ENCODE peak calls at places on chromosomes 5 and 9, in five cellular contexts. One of them, this sample, is unnamed.

GRCh38 chr9:99793528-99793927 is 28.2 kb upstream of the NR4A3 start:
- DNase-seq in HCT116: no peak
- DNase-seq in GM12878: no peak
- DNase-seq in HepG2: no peak
- DNase-seq in K562: no peak
- DNase-seq in this sample: no peak

GRCh38 chr9:116147821-116148220 is 5.8 kb upstream of the PAPPA start:
- DNase-seq in HCT116: no peak
- DNase-seq in GM12878: no peak
- DNase-seq in HepG2: no peak
- DNase-seq in K562: no peak
- DNase-seq in this sample: no peak

GRCh38 chr5:142613231-142613630 is 72.7 kb downstream of the FGF1 start:
- DNase-seq in HCT116: no peak
- DNase-seq in GM12878: no peak
- DNase-seq in HepG2: no peak
- DNase-seq in K562: no peak
- DNase-seq in this sample: no peak

GRCh38 chr9:83649080-83649479 is 26.1 kb downstream of the IDNK start:
- DNase-seq in HCT116: peak
- DNase-seq in GM12878: no peak
- DNase-seq in HepG2: peak
- DNase-seq in K562: peak
- DNase-seq in this sample: peak

GRCh38 chr5:5585751-5586341 is 163.4 kb downstream of the ICE1 start:
- DNase-seq in HCT116: no peak
- DNase-seq in GM12878: no peak
- DNase-seq in HepG2: no peak
- DNase-seq in K562: no peak
- DNase-seq in this sample: no peak

GRCh38 chr9:137551656-137552534 is at the start of gene MRPL41:
- DNase-seq in HCT116: peak
- DNase-seq in GM12878: peak
- DNase-seq in HepG2: peak
- DNase-seq in K562: peak
- DNase-seq in this sample: peak

GRCh38 chr9:292915-293314 is 78.2 kb downstream of the DOCK8 start:
- DNase-seq in HCT116: no peak
- DNase-seq in GM12878: no peak
- DNase-seq in HepG2: no peak
- DNase-seq in K562: no peak
- DNase-seq in this sample: no peak

GRCh38 chr5:124905256-124905655 is 158.8 kb upstream of the ZNF608 start:
- DNase-seq in HCT116: no peak
- DNase-seq in GM12878: no peak
- DNase-seq in HepG2: no peak
- DNase-seq in K562: no peak
- DNase-seq in this sample: no peak

GRCh38 chr9:35716236-35716635 is 15.8 kb downstream of the TLN1 start:
- DNase-seq in HCT116: no peak
- DNase-seq in GM12878: no peak
- DNase-seq in HepG2: no peak
- DNase-seq in K562: no peak
- DNase-seq in this sample: no peak

GRCh38 chr5:154311362-154311761 is 120.8 kb downstream of the GALNT10 start:
- DNase-seq in HCT116: no peak
- DNase-seq in GM12878: peak
- DNase-seq in HepG2: no peak
- DNase-seq in K562: no peak
- DNase-seq in this sample: no peak

GRCh38 chr5:141840295-141840812 is 37.9 kb downstream of the PCDH1 start:
- DNase-seq in HCT116: no peak
- DNase-seq in GM12878: no peak
- DNase-seq in HepG2: no peak
- DNase-seq in K562: no peak
- DNase-seq in this sample: no peak

GRCh38 chr9:100066539-100066938 is 32.3 kb downstream of the ERP44 start:
- DNase-seq in HCT116: no peak
- DNase-seq in GM12878: peak
- DNase-seq in HepG2: no peak
- DNase-seq in K562: no peak
- DNase-seq in this sample: no peak

GRCh38 chr5:143045062-143045461 is 274.9 kb downstream of the ARHGAP26 start:
- DNase-seq in HCT116: no peak
- DNase-seq in GM12878: no peak
- DNase-seq in HepG2: no peak
- DNase-seq in K562: no peak
- DNase-seq in this sample: no peak

GRCh38 chr5:169667896-169668674 is 31.0 kb downstream of the DOCK2 start:
- DNase-seq in HCT116: no peak
- DNase-seq in GM12878: no peak
- DNase-seq in HepG2: peak
- DNase-seq in K562: no peak
- DNase-seq in this sample: peak

GRCh38 chr9:893843-894420 is 52.4 kb downstream of the DMRT1 start:
- DNase-seq in HCT116: peak
- DNase-seq in GM12878: peak
- DNase-seq in HepG2: peak
- DNase-seq in K562: peak
- DNase-seq in this sample: peak

GRCh38 chr5:73263001-73263710 is 90.2 kb downstream of the TMEM174 start:
- DNase-seq in HCT116: no peak
- DNase-seq in GM12878: no peak
- DNase-seq in HepG2: no peak
- DNase-seq in K562: no peak
- DNase-seq in this sample: no peak

GRCh38 chr9:119868694-119869093 is 499.5 kb upstream of the BRINP1 start:
- DNase-seq in HCT116: no peak
- DNase-seq in GM12878: no peak
- DNase-seq in HepG2: no peak
- DNase-seq in K562: no peak
- DNase-seq in this sample: peak

GRCh38 chr5:171592076-171592475 is 172.6 kb downstream of the FGF18 start:
- DNase-seq in HCT116: no peak
- DNase-seq in GM12878: no peak
- DNase-seq in HepG2: no peak
- DNase-seq in K562: no peak
- DNase-seq in this sample: no peak

GRCh38 chr9:97848237-97848581 is 4.8 kb upstream of the FOXE1 start:
- DNase-seq in HCT116: no peak
- DNase-seq in GM12878: no peak
- DNase-seq in HepG2: no peak
- DNase-seq in K562: no peak
- DNase-seq in this sample: peak

GRCh38 chr9:97441729-97442128 is 29.8 kb downstream of the TDRD7 start:
- DNase-seq in HCT116: no peak
- DNase-seq in GM12878: no peak
- DNase-seq in HepG2: no peak
- DNase-seq in K562: no peak
- DNase-seq in this sample: no peak

GRCh38 chr9:107848598-107848997 is 359.0 kb upstream of the KLF4 start:
- DNase-seq in HCT116: no peak
- DNase-seq in GM12878: no peak
- DNase-seq in HepG2: no peak
- DNase-seq in K562: no peak
- DNase-seq in this sample: no peak

DNA sequence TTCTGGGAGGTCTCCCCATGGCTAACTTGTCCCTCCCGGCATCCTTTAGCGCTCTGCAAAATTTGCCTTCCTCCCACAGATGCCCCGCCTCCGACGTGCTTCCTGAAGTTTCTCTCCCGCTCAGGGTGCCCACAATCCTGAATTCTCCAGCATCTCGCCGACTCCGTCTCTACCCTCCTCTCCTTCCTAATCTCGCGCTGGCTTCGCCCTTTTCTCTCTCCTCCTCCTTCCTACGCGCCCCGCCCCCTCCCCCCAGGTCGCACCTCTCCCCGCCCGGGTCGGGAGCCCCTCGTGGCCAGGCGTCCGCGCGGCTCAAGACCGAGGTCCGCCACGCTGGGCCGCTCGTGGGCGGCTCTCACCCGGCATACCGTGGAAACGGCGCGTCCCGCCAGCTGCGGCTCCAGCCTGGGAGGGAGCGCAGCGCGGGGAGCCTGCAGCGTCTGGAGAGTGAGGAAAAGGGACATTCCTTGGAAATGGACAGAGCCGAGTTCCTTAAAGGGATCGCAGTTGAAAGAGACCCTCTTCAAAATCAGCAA is 4.8 kb upstream of the IRX2 start:
- DNase-seq in HCT116: no peak
- DNase-seq in GM12878: no peak
- DNase-seq in HepG2: no peak
- DNase-seq in K562: no peak
- DNase-seq in this sample: no peak
- TF ChIP-seq ZBTB33 in HCT116: no peak
- TF ChIP-seq ZBTB33 in GM12878: no peak
- TF ChIP-seq ZBTB33 in HepG2: no peak
- TF ChIP-seq ZBTB33 in K562: no peak
- TF ChIP-seq ZBTB33 in this sample: no peak

GRCh38 chr5:54275361-54275760 is 35.0 kb downstream of the ARL15 start:
- DNase-seq in HCT116: no peak
- DNase-seq in GM12878: no peak
- DNase-seq in HepG2: no peak
- DNase-seq in K562: no peak
- DNase-seq in this sample: no peak
- TF ChIP-seq ZBTB33 in HCT116: no peak
- TF ChIP-seq ZBTB33 in GM12878: no peak
- TF ChIP-seq ZBTB33 in HepG2: no peak
- TF ChIP-seq ZBTB33 in K562: no peak
- TF ChIP-seq ZBTB33 in this sample: no peak

GRCh38 chr5:106127341-106127781 is 1543.4 kb downstream of the EFNA5 start:
- DNase-seq in HCT116: no peak
- DNase-seq in GM12878: peak
- DNase-seq in HepG2: no peak
- DNase-seq in K562: no peak
- DNase-seq in this sample: no peak

GRCh38 chr5:106127985-106128384 is 1542.8 kb downstream of the EFNA5 start:
- DNase-seq in HCT116: no peak
- DNase-seq in GM12878: peak
- DNase-seq in HepG2: no peak
- DNase-seq in K562: no peak
- DNase-seq in this sample: no peak

GRCh38 chr5:106116682-106117081 is 1554.1 kb downstream of the EFNA5 start:
- DNase-seq in HCT116: no peak
- DNase-seq in GM12878: no peak
- DNase-seq in HepG2: no peak
- DNase-seq in K562: no peak
- DNase-seq in this sample: no peak

DNA sequence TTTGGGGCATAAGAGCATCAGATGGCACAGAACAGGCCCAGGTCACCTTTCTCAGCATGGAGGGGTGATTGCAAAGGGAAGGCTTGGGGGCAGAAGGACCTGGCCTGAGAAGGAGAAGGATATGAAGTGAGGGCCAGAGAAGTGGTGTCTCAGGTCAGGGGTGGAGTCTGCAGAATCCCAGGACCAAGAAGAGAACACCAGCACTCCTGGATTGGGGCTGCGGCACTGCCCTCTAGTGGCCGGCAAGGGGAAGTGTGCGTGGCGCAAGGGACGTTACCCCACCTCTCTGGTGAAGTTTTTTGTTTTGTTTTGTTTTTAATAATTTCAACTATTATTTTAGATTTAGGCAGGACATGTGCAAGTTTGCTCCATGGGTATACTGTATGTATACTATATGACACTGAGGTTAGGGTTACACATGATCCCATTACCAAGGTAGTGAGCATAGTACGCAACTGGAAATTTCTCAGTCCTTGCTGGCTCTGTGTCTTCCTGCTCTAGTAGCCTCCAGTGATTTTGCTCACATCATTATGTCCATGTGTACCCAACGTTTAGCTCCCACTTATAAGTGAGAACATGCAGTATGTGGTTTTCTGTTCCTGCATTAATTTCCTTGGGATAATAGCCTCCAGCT is 1548.6 kb downstream of the EFNA5 start:
- DNase-seq in HCT116: peak
- DNase-seq in GM12878: no peak
- DNase-seq in HepG2: no peak
- DNase-seq in K562: peak
- DNase-seq in this sample: peak
- TF ChIP-seq ZBTB33 in HCT116: no peak
- TF ChIP-seq ZBTB33 in GM12878: no peak
- TF ChIP-seq ZBTB33 in HepG2: no peak
- TF ChIP-seq ZBTB33 in K562: no peak
- TF ChIP-seq ZBTB33 in this sample: no peak

GRCh38 chr5:179803651-179804598 is 2.7 kb downstream of the MGAT4B start:
- DNase-seq in HCT116: no peak
- DNase-seq in GM12878: no peak
- DNase-seq in HepG2: peak
- DNase-seq in K562: peak
- DNase-seq in this sample: no peak
- TF ChIP-seq ZBTB33 in HCT116: no peak
- TF ChIP-seq ZBTB33 in GM12878: no peak
- TF ChIP-seq ZBTB33 in HepG2: peak
- TF ChIP-seq ZBTB33 in K562: no peak
- TF ChIP-seq ZBTB33 in this sample: no peak

GRCh38 chr9:37909326-37909725 is 5.4 kb upstream of the SLC25A51 start:
- DNase-seq in HCT116: no peak
- DNase-seq in GM12878: no peak
- DNase-seq in HepG2: no peak
- DNase-seq in K562: no peak
- DNase-seq in this sample: no peak

GRCh38 chr9:37913480-37914153 is 9.7 kb upstream of the SLC25A51 start:
- DNase-seq in HCT116: peak
- DNase-seq in GM12878: peak
- DNase-seq in HepG2: peak
- DNase-seq in K562: peak
- DNase-seq in this sample: peak

GRCh38 chr9:37908698-37909186 is 4.8 kb upstream of the SLC25A51 start:
- DNase-seq in HCT116: no peak
- DNase-seq in GM12878: no peak
- DNase-seq in HepG2: peak
- DNase-seq in K562: no peak
- DNase-seq in this sample: no peak

GRCh38 chr9:37910271-37910670 is 6.3 kb upstream of the SLC25A51 start:
- DNase-seq in HCT116: no peak
- DNase-seq in GM12878: no peak
- DNase-seq in HepG2: no peak
- DNase-seq in K562: no peak
- DNase-seq in this sample: no peak

DNA sequence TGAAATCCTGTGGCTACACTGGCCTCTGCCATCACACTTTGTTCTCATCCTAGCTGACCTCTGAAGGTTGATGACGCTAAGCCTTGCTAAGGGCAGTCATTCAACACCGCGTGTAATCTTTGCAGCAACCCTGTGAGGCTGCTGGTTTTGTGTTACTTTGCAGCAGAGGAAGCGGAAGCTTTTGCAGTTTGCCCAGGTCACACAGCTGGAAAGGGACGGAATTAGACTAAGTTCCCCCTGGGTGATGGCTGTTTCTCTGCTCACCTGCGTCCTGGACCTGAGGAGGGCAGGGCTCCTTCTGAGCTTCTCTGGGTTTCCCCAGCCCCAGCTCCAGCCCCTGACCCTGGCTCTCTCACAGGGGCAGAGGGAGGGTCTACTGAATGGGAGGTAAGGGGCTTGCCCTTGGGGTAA is 7.3 kb upstream of the SLC25A51 start:
- DNase-seq in HCT116: no peak
- DNase-seq in GM12878: no peak
- DNase-seq in HepG2: no peak
- DNase-seq in K562: no peak
- DNase-seq in this sample: no peak
- TF ChIP-seq ZBTB33 in HCT116: no peak
- TF ChIP-seq ZBTB33 in GM12878: no peak
- TF ChIP-seq ZBTB33 in HepG2: no peak
- TF ChIP-seq ZBTB33 in K562: no peak
- TF ChIP-seq ZBTB33 in this sample: no peak